ENCODE peak calls at places on chromosomes 4 and X, in four cellular contexts. One of them, this sample, is unnamed.

GRCh38 chr4:123889376-123889945 is 492.9 kb downstream of the SPRY1 start:
- DNase-seq in mammary epithelial cell: peak; percentile 39
- DNase-seq in IMR-90: no peak
- DNase-seq in HCT116: no peak
- DNase-seq in this sample: no peak

GRCh38 chr4:76821661-76822060 is 76.3 kb downstream of the SOWAHB start:
- DNase-seq in HCT116: no peak
- DNase-seq in mammary epithelial cell: no peak
- DNase-seq in IMR-90: peak; percentile 78
- DNase-seq in this sample: no peak

GRCh38 chrX:135476378-135476777 is 44.1 kb upstream of the INTS6L start:
- DNase-seq in mammary epithelial cell: no peak
- DNase-seq in HCT116: no peak
- DNase-seq in IMR-90: no peak
- DNase-seq in this sample: no peak

GRCh38 chr4:19736968-19737756 is 514.5 kb upstream of the SLIT2 start:
- DNase-seq in HCT116: no peak
- DNase-seq in mammary epithelial cell: no peak
- DNase-seq in IMR-90: no peak
- DNase-seq in this sample: no peak

GRCh38 chrX:107676559-107677378 is 48.5 kb downstream of the PRPS1 start:
- DNase-seq in IMR-90: peak; percentile 84
- DNase-seq in mammary epithelial cell: peak; percentile 93
- DNase-seq in HCT116: peak; percentile 78
- DNase-seq in this sample: peak; percentile 94

GRCh38 chr4:16916719-16917337 is 18.4 kb upstream of the LDB2 start:
- DNase-seq in HCT116: peak; percentile 70
- DNase-seq in IMR-90: no peak
- DNase-seq in mammary epithelial cell: peak; percentile 12
- DNase-seq in this sample: no peak

GRCh38 chr4:37389967-37390580 is 145.5 kb downstream of the NWD2 start:
- DNase-seq in IMR-90: peak; percentile 41
- DNase-seq in mammary epithelial cell: peak; percentile 29
- DNase-seq in HCT116: peak; percentile 48
- DNase-seq in this sample: no peak

GRCh38 chr4:36269116-36269515 is 12.3 kb upstream of the DTHD1 start:
- DNase-seq in HCT116: no peak
- DNase-seq in IMR-90: no peak
- DNase-seq in mammary epithelial cell: no peak
- DNase-seq in this sample: no peak

GRCh38 chrX:96770315-96770714 is 85.7 kb downstream of the DIAPH2 start:
- DNase-seq in mammary epithelial cell: no peak
- DNase-seq in IMR-90: peak; percentile 18
- DNase-seq in HCT116: no peak
- DNase-seq in this sample: no peak

GRCh38 chrX:43349363-43349762 is 306.7 kb upstream of the MAOA start:
- DNase-seq in HCT116: peak; percentile 28
- DNase-seq in IMR-90: peak; percentile 19
- DNase-seq in mammary epithelial cell: peak; percentile 32
- DNase-seq in this sample: no peak

GRCh38 chr4:1764670-1765069 is 28.4 kb upstream of the FGFR3 start:
- DNase-seq in HCT116: no peak
- DNase-seq in mammary epithelial cell: no peak
- DNase-seq in IMR-90: no peak
- DNase-seq in this sample: no peak

GRCh38 chr4:30825008-30825765 is 105.0 kb downstream of the PCDH7 start:
- DNase-seq in mammary epithelial cell: peak; percentile 15
- DNase-seq in IMR-90: peak; percentile 30
- DNase-seq in HCT116: no peak
- DNase-seq in this sample: no peak

GRCh38 chrX:154750301-154751120 is at the start of gene GAB3:
- DNase-seq in IMR-90: peak; percentile 31
- DNase-seq in HCT116: no peak
- DNase-seq in mammary epithelial cell: no peak
- DNase-seq in this sample: no peak

GRCh38 chr4:105933083-105933482 is 37.8 kb downstream of the NPNT start:
- DNase-seq in mammary epithelial cell: no peak
- DNase-seq in IMR-90: no peak
- DNase-seq in HCT116: no peak
- DNase-seq in this sample: no peak

GRCh38 chr4:147289181-147289580 is 191.7 kb upstream of the EDNRA start:
- DNase-seq in mammary epithelial cell: peak; percentile 11
- DNase-seq in IMR-90: no peak
- DNase-seq in HCT116: no peak
- DNase-seq in this sample: no peak

GRCh38 chr4:53197760-53198150 is 168.1 kb downstream of the SCFD2 start:
- DNase-seq in mammary epithelial cell: no peak
- DNase-seq in HCT116: no peak
- DNase-seq in IMR-90: no peak
- DNase-seq in this sample: no peak

GRCh38 chr4:14771091-14771490 is 231.2 kb upstream of the CPEB2 start:
- DNase-seq in IMR-90: no peak
- DNase-seq in HCT116: no peak
- DNase-seq in mammary epithelial cell: peak; percentile 61
- DNase-seq in this sample: no peak

GRCh38 chr4:118034061-118034785 is at the start of gene NDST3:
- DNase-seq in mammary epithelial cell: peak; percentile 61
- DNase-seq in HCT116: peak; percentile 71
- DNase-seq in IMR-90: peak; percentile 31
- DNase-seq in this sample: no peak

GRCh38 chrX:42754129-42754528 is 23.8 kb downstream of the PPP1R2C start:
- DNase-seq in mammary epithelial cell: no peak
- DNase-seq in IMR-90: no peak
- DNase-seq in HCT116: no peak
- DNase-seq in this sample: no peak

GRCh38 chrX:76555816-76556215 is 128.3 kb downstream of the MAGEE1 start:
- DNase-seq in IMR-90: peak; percentile 22
- DNase-seq in mammary epithelial cell: peak; percentile 12
- DNase-seq in HCT116: peak; percentile 33
- DNase-seq in this sample: no peak

GRCh38 chr4:66927937-66928336 is 617.4 kb downstream of the CENPC start:
- DNase-seq in HCT116: no peak
- DNase-seq in mammary epithelial cell: no peak
- DNase-seq in IMR-90: no peak
- DNase-seq in this sample: no peak

GRCh38 chr4:110897779-110898178 is 274.9 kb upstream of the PITX2 start:
- DNase-seq in IMR-90: no peak
- DNase-seq in HCT116: no peak
- DNase-seq in mammary epithelial cell: no peak
- DNase-seq in this sample: no peak

GRCh38 chrX:151780621-151781020 is 46.1 kb downstream of the CNGA2 start:
- DNase-seq in mammary epithelial cell: no peak
- DNase-seq in HCT116: no peak
- DNase-seq in IMR-90: no peak
- DNase-seq in this sample: no peak

GRCh38 chr4:16417198-16417597 is 190.9 kb upstream of the TAPT1 start:
- DNase-seq in mammary epithelial cell: no peak
- DNase-seq in HCT116: no peak
- DNase-seq in IMR-90: no peak
- DNase-seq in this sample: no peak

GRCh38 chr4:128284317-128284716 is 3.3 kb downstream of the PGRMC2 start:
- DNase-seq in HCT116: no peak
- DNase-seq in mammary epithelial cell: no peak
- DNase-seq in IMR-90: no peak
- DNase-seq in this sample: no peak

GRCh38 chrX:15653961-15654360 is 10.6 kb downstream of the CLTRN start:
- DNase-seq in mammary epithelial cell: no peak
- DNase-seq in IMR-90: no peak
- DNase-seq in HCT116: no peak
- DNase-seq in this sample: no peak

GRCh38 chrX:120485562-120486520 is 16.7 kb upstream of the LAMP2 start:
- DNase-seq in mammary epithelial cell: peak; percentile 76
- DNase-seq in HCT116: peak; percentile 80
- DNase-seq in IMR-90: peak; percentile 69
- DNase-seq in this sample: peak; percentile 85

GRCh38 chr4:184860018-184860530 is 34.3 kb upstream of the ACSL1 start:
- DNase-seq in IMR-90: no peak
- DNase-seq in mammary epithelial cell: no peak
- DNase-seq in HCT116: no peak
- DNase-seq in this sample: no peak
- H3K4me3 ChIP-seq in IMR-90: no peak overlapping the region
- H3K4me3 ChIP-seq in mammary epithelial cell: no peak overlapping the region
- H3K4me3 ChIP-seq in HCT116: no peak overlapping the region
- H3K4me3 ChIP-seq in this sample: no peak overlapping the region

DNA sequence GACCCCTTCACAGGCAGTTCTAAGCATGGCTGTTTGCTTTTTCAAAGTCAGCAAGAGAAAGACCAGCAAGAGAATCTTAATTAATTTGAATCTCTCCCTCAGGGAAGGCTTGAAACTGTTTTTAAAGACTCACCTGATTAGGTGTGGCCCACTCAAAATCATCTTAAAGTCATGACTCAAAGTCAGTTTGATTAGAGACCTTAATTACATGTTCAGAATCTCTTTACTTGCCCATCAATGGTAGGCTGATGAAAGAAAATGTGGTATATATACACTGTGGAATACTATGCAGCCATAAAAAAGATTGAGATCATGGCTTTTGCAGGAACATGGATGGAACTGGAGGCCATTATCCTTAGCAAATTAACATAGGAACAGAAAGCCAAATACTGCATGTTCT is 247.5 kb upstream of the PRKX start:
- DNase-seq in mammary epithelial cell: no peak
- DNase-seq in HCT116: no peak
- DNase-seq in IMR-90: no peak
- DNase-seq in this sample: no peak
- TF ChIP-seq CTCF in mammary epithelial cell: no peak
- TF ChIP-seq CTCF in HCT116: no peak
- TF ChIP-seq CTCF in IMR-90: no peak
- TF ChIP-seq CTCF in this sample: no peak

GRCh38 chr4:177313263-177313662 is 3.6 kb downstream of the NEIL3 start:
- DNase-seq in IMR-90: peak; percentile 51
- DNase-seq in HCT116: no peak
- DNase-seq in mammary epithelial cell: no peak
- DNase-seq in this sample: no peak

GRCh38 chr4:177309525-177310371 is at the start of gene NEIL3:
- DNase-seq in HCT116: peak; percentile 73
- DNase-seq in IMR-90: peak; percentile 79
- DNase-seq in mammary epithelial cell: peak; percentile 82
- DNase-seq in this sample: peak; percentile 90

GRCh38 chr4:177308842-177309524 is 691 bp upstream of the NEIL3 start:
- DNase-seq in HCT116: no peak
- DNase-seq in IMR-90: no peak
- DNase-seq in mammary epithelial cell: no peak
- DNase-seq in this sample: no peak

GRCh38 chr4:177302371-177303100 is 7.1 kb upstream of the NEIL3 start:
- DNase-seq in HCT116: no peak
- DNase-seq in mammary epithelial cell: no peak
- DNase-seq in IMR-90: peak; percentile 64
- DNase-seq in this sample: no peak

DNA sequence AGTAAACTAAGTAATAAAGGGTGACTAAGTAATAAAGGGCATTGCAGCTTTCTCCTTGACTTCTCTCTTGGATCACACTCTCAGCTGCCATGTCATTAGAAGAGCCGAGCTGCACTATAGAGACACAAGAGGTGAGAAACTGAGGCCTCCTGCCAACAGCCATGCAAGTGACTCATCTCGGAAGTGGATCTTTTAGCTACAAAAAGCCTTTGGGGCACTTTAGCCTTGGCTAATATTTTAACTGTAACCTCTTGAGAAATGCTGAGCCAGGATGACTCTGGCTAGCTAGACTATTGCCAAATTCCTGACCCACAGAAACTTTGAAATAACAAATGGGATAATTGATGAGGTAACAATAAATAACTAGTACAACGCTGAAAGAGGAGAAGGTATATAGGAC is 1.5 kb upstream of the NEIL3 start:
- DNase-seq in mammary epithelial cell: peak; percentile 81
- DNase-seq in HCT116: no peak
- DNase-seq in IMR-90: peak; percentile 85
- DNase-seq in this sample: no peak
- H3K4me1 ChIP-seq in mammary epithelial cell: peaks cover 18% of the 10 kb centered on the region
- H3K4me1 ChIP-seq in HCT116: peaks cover 10% of the 10 kb centered on the region
- H3K4me1 ChIP-seq in IMR-90: peaks cover 8% of the 10 kb centered on the region
- H3K4me1 ChIP-seq in this sample: peaks cover 8% of the 10 kb centered on the region

DNA sequence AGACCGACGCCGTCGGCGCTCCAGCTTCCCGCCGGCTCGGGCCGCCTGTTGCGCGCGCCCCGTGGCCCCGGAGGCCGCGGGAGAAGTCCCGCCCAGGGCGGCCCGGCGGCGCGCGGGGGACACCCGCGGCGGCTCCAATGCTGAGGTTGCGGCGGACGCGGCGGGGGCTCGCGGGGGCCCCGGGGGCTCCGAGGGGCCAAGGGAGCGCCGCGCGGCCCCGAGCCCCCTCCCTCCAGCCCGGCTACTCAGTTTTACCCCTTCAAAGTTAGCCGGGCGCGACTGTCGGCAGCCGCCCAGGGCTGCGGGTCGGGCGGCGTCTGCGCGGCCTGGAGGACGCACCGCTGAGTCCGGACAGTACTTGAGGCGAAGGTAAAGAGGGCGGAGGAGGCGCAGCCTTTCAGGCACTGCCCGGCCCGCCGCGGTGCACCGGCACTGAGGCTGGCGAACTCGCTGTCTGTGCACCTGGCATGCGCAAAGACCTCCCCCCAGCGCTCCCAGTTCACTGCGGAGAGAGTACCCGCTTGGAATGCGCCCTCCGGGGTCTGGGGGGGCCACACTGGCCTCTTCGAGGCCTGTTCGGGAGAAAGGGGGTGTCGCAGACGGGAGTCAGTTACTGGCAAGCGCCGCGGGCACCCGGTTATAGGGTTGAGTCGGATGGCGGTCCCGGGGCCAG is 1.3 kb downstream of the PCDH19 start:
- DNase-seq in HCT116: no peak
- DNase-seq in mammary epithelial cell: no peak
- DNase-seq in IMR-90: no peak
- DNase-seq in this sample: no peak
- H3K4me3 ChIP-seq in HCT116: no peak overlapping the region
- H3K4me3 ChIP-seq in mammary epithelial cell: no peak overlapping the region
- H3K4me3 ChIP-seq in IMR-90: no peak overlapping the region
- H3K4me3 ChIP-seq in this sample: peak overlapping the region; percentile 40

GRCh38 chrX:40471965-40472648 is 108.7 kb upstream of the ATP6AP2 start:
- DNase-seq in mammary epithelial cell: peak; percentile 57
- DNase-seq in IMR-90: peak; percentile 84
- DNase-seq in HCT116: no peak
- DNase-seq in this sample: peak; percentile 68
- TF ChIP-seq CTCF in mammary epithelial cell: peak; percentile 40
- TF ChIP-seq CTCF in IMR-90: no peak
- TF ChIP-seq CTCF in HCT116: no peak
- TF ChIP-seq CTCF in this sample: no peak

GRCh38 chr4:153523171-153523757 is 57.1 kb downstream of the TMEM131L start:
- DNase-seq in IMR-90: no peak
- DNase-seq in HCT116: no peak
- DNase-seq in mammary epithelial cell: no peak
- DNase-seq in this sample: no peak
- H3K4me1 ChIP-seq in IMR-90: peaks cover 6% of the 10 kb centered on the region
- H3K4me1 ChIP-seq in HCT116: no peaks in the 10 kb centered on the region
- H3K4me1 ChIP-seq in mammary epithelial cell: no peaks in the 10 kb centered on the region
- H3K4me1 ChIP-seq in this sample: peaks cover 35% of the 10 kb centered on the region